ENCODE peak calls at places on chromosome 20, in ten cellular contexts. One of them, this sample, is unnamed.

GRCh38 chr20:53492212-53492611 is 101.4 kb downstream of the ZNF217 start:
- DNase-seq in naive thymus-derived CD4-positive, alpha-beta T cell: no peak
- DNase-seq in dermis blood vessel endothelial cell: no peak
- DNase-seq in sciatic nerve: no peak
- DNase-seq in AG20443: no peak
- DNase-seq in astrocyte of the hippocampus: no peak
- DNase-seq in AG04449: no peak
- DNase-seq in RPMI8226: no peak
- DNase-seq in effector CD8-positive, alpha-beta T cell: no peak
- DNase-seq in CD4-positive, CD25-positive, alpha-beta regulatory T cell: no peak
- DNase-seq in this sample: no peak

GRCh38 chr20:63478346-63479302 is 6.2 kb upstream of the KCNQ2 start:
- DNase-seq in RPMI8226: no peak
- DNase-seq in dermis blood vessel endothelial cell: no peak
- DNase-seq in effector CD8-positive, alpha-beta T cell: no peak
- DNase-seq in AG20443: no peak
- DNase-seq in naive thymus-derived CD4-positive, alpha-beta T cell: no peak
- DNase-seq in AG04449: no peak
- DNase-seq in CD4-positive, CD25-positive, alpha-beta regulatory T cell: no peak
- DNase-seq in sciatic nerve: no peak
- DNase-seq in astrocyte of the hippocampus: no peak
- DNase-seq in this sample: no peak

GRCh38 chr20:38747495-38748096 is 664 bp upstream of the ACTR5 start:
- DNase-seq in sciatic nerve: no peak
- DNase-seq in effector CD8-positive, alpha-beta T cell: no peak
- DNase-seq in CD4-positive, CD25-positive, alpha-beta regulatory T cell: no peak
- DNase-seq in RPMI8226: no peak
- DNase-seq in dermis blood vessel endothelial cell: no peak
- DNase-seq in AG20443: peak
- DNase-seq in astrocyte of the hippocampus: no peak
- DNase-seq in naive thymus-derived CD4-positive, alpha-beta T cell: no peak
- DNase-seq in AG04449: no peak
- DNase-seq in this sample: no peak

GRCh38 chr20:51667002-51667408 is 101.2 kb downstream of the ATP9A start:
- DNase-seq in RPMI8226: no peak
- DNase-seq in sciatic nerve: no peak
- DNase-seq in AG20443: no peak
- DNase-seq in naive thymus-derived CD4-positive, alpha-beta T cell: no peak
- DNase-seq in CD4-positive, CD25-positive, alpha-beta regulatory T cell: no peak
- DNase-seq in dermis blood vessel endothelial cell: no peak
- DNase-seq in effector CD8-positive, alpha-beta T cell: no peak
- DNase-seq in astrocyte of the hippocampus: no peak
- DNase-seq in AG04449: no peak
- DNase-seq in this sample: no peak

GRCh38 chr20:62984666-62985065 is 22.1 kb downstream of the BHLHE23 start:
- DNase-seq in effector CD8-positive, alpha-beta T cell: no peak
- DNase-seq in astrocyte of the hippocampus: peak
- DNase-seq in CD4-positive, CD25-positive, alpha-beta regulatory T cell: no peak
- DNase-seq in naive thymus-derived CD4-positive, alpha-beta T cell: no peak
- DNase-seq in AG20443: no peak
- DNase-seq in RPMI8226: no peak
- DNase-seq in sciatic nerve: no peak
- DNase-seq in dermis blood vessel endothelial cell: no peak
- DNase-seq in AG04449: no peak
- DNase-seq in this sample: no peak

GRCh38 chr20:34578040-34578439 is 19.5 kb downstream of the MAP1LC3A start:
- DNase-seq in AG04449: no peak
- DNase-seq in naive thymus-derived CD4-positive, alpha-beta T cell: no peak
- DNase-seq in AG20443: no peak
- DNase-seq in CD4-positive, CD25-positive, alpha-beta regulatory T cell: no peak
- DNase-seq in dermis blood vessel endothelial cell: no peak
- DNase-seq in astrocyte of the hippocampus: no peak
- DNase-seq in sciatic nerve: peak
- DNase-seq in RPMI8226: no peak
- DNase-seq in effector CD8-positive, alpha-beta T cell: no peak
- DNase-seq in this sample: no peak

GRCh38 chr20:49887251-49887827 is 28.0 kb downstream of the SPATA2 start:
- DNase-seq in AG04449: no peak
- DNase-seq in sciatic nerve: peak
- DNase-seq in CD4-positive, CD25-positive, alpha-beta regulatory T cell: no peak
- DNase-seq in naive thymus-derived CD4-positive, alpha-beta T cell: no peak
- DNase-seq in dermis blood vessel endothelial cell: peak
- DNase-seq in RPMI8226: no peak
- DNase-seq in astrocyte of the hippocampus: peak
- DNase-seq in AG20443: no peak
- DNase-seq in effector CD8-positive, alpha-beta T cell: no peak
- DNase-seq in this sample: no peak

GRCh38 chr20:10304474-10305046 is 85.9 kb downstream of the SNAP25 start:
- DNase-seq in CD4-positive, CD25-positive, alpha-beta regulatory T cell: no peak
- DNase-seq in sciatic nerve: no peak
- DNase-seq in AG20443: no peak
- DNase-seq in dermis blood vessel endothelial cell: no peak
- DNase-seq in RPMI8226: no peak
- DNase-seq in astrocyte of the hippocampus: no peak
- DNase-seq in effector CD8-positive, alpha-beta T cell: no peak
- DNase-seq in naive thymus-derived CD4-positive, alpha-beta T cell: no peak
- DNase-seq in AG04449: no peak
- DNase-seq in this sample: no peak

GRCh38 chr20:21557246-21557982 is 43.5 kb upstream of the NKX2-2 start:
- DNase-seq in AG04449: no peak
- DNase-seq in effector CD8-positive, alpha-beta T cell: no peak
- DNase-seq in astrocyte of the hippocampus: no peak
- DNase-seq in sciatic nerve: no peak
- DNase-seq in dermis blood vessel endothelial cell: no peak
- DNase-seq in CD4-positive, CD25-positive, alpha-beta regulatory T cell: peak
- DNase-seq in naive thymus-derived CD4-positive, alpha-beta T cell: no peak
- DNase-seq in RPMI8226: no peak
- DNase-seq in AG20443: no peak
- DNase-seq in this sample: peak

GRCh38 chr20:432677-433299 is 24.7 kb downstream of the RBCK1 start:
- DNase-seq in dermis blood vessel endothelial cell: no peak
- DNase-seq in CD4-positive, CD25-positive, alpha-beta regulatory T cell: no peak
- DNase-seq in AG04449: no peak
- DNase-seq in astrocyte of the hippocampus: no peak
- DNase-seq in effector CD8-positive, alpha-beta T cell: no peak
- DNase-seq in naive thymus-derived CD4-positive, alpha-beta T cell: no peak
- DNase-seq in AG20443: no peak
- DNase-seq in sciatic nerve: peak
- DNase-seq in RPMI8226: no peak
- DNase-seq in this sample: no peak

GRCh38 chr20:3685341-3685740 is 3.5 kb upstream of the ADAM33 start:
- DNase-seq in AG04449: no peak
- DNase-seq in naive thymus-derived CD4-positive, alpha-beta T cell: no peak
- DNase-seq in RPMI8226: no peak
- DNase-seq in effector CD8-positive, alpha-beta T cell: no peak
- DNase-seq in sciatic nerve: no peak
- DNase-seq in AG20443: no peak
- DNase-seq in dermis blood vessel endothelial cell: no peak
- DNase-seq in CD4-positive, CD25-positive, alpha-beta regulatory T cell: no peak
- DNase-seq in astrocyte of the hippocampus: no peak
- DNase-seq in this sample: no peak

GRCh38 chr20:22462975-22463914 is 121.1 kb downstream of the FOXA2 start:
- DNase-seq in CD4-positive, CD25-positive, alpha-beta regulatory T cell: no peak
- DNase-seq in sciatic nerve: no peak
- DNase-seq in astrocyte of the hippocampus: no peak
- DNase-seq in AG20443: no peak
- DNase-seq in RPMI8226: peak
- DNase-seq in naive thymus-derived CD4-positive, alpha-beta T cell: no peak
- DNase-seq in dermis blood vessel endothelial cell: no peak
- DNase-seq in AG04449: no peak
- DNase-seq in effector CD8-positive, alpha-beta T cell: no peak
- DNase-seq in this sample: no peak

GRCh38 chr20:16069416-16070010 is 503.7 kb downstream of the KIF16B start:
- DNase-seq in sciatic nerve: no peak
- DNase-seq in dermis blood vessel endothelial cell: no peak
- DNase-seq in effector CD8-positive, alpha-beta T cell: no peak
- DNase-seq in CD4-positive, CD25-positive, alpha-beta regulatory T cell: no peak
- DNase-seq in AG04449: no peak
- DNase-seq in AG20443: no peak
- DNase-seq in naive thymus-derived CD4-positive, alpha-beta T cell: no peak
- DNase-seq in astrocyte of the hippocampus: no peak
- DNase-seq in RPMI8226: no peak
- DNase-seq in this sample: no peak

GRCh38 chr20:38377039-38377715 is 30.9 kb downstream of the LBP start:
- DNase-seq in astrocyte of the hippocampus: no peak
- DNase-seq in sciatic nerve: no peak
- DNase-seq in AG20443: no peak
- DNase-seq in RPMI8226: no peak
- DNase-seq in AG04449: no peak
- DNase-seq in dermis blood vessel endothelial cell: no peak
- DNase-seq in CD4-positive, CD25-positive, alpha-beta regulatory T cell: no peak
- DNase-seq in naive thymus-derived CD4-positive, alpha-beta T cell: no peak
- DNase-seq in effector CD8-positive, alpha-beta T cell: no peak
- DNase-seq in this sample: no peak

GRCh38 chr20:56628873-56629463 is at the start of gene TFAP2C:
- DNase-seq in sciatic nerve: peak
- DNase-seq in AG04449: no peak
- DNase-seq in naive thymus-derived CD4-positive, alpha-beta T cell: no peak
- DNase-seq in effector CD8-positive, alpha-beta T cell: no peak
- DNase-seq in astrocyte of the hippocampus: peak
- DNase-seq in dermis blood vessel endothelial cell: no peak
- DNase-seq in CD4-positive, CD25-positive, alpha-beta regulatory T cell: no peak
- DNase-seq in AG20443: peak
- DNase-seq in RPMI8226: peak
- DNase-seq in this sample: peak